ENCODE peak calls at places on chromosome X, in six cellular contexts. R is BJ, G is B cell, E is AG09319, Y is HCT116, X is Panc1. Z is an unnamed sample.

GRCh38 chrX:136275553-136275952 is 24.4 kb upstream of the MAP7D3 start:
- DNase-seq in R (no peak), G (no peak), E (no peak), Y (no peak), X (no peak), Z (no peak)

GRCh38 chrX:72243472-72243871 is 4.6 kb upstream of the ERCC6L start:
- DNase-seq in R (no peak), G (no peak), E (no peak), Y (no peak), X (no peak), Z (no peak)

GRCh38 chrX:130079824-130080406 is 30.4 kb downstream of the ELF4 start:
- DNase-seq in R (peak; percentile 19), G (no peak), E (peak; percentile 57), Y (peak; percentile 26), X (peak; percentile 54), Z (no peak)

GRCh38 chrX:124033821-124034220 is 72.3 kb downstream of the STAG2 start:
- DNase-seq in R (no peak), G (no peak), E (no peak), Y (no peak), X (no peak), Z (no peak)

GRCh38 chrX:2723316-2723879 is 28.4 kb upstream of the XG start:
- DNase-seq in R (no peak), G (no peak), E (no peak), Y (no peak), X (no peak), Z (no peak)

GRCh38 chrX:122113376-122113775 is 1066.0 kb downstream of the GLUD2 start:
- DNase-seq in R (no peak), G (no peak), E (no peak), Y (no peak), X (no peak), Z (no peak)

GRCh38 chrX:148530464-148531077 is 30.2 kb downstream of the AFF2 start:
- DNase-seq in R (no peak), G (no peak), E (no peak), Y (no peak), X (no peak), Z (no peak)

GRCh38 chrX:68238568-68238967 is 194.7 kb downstream of the OPHN1 start:
- DNase-seq in R (no peak), G (no peak), E (no peak), Y (no peak), X (no peak), Z (no peak)

GRCh38 chrX:9355739-9356138 is 109.1 kb upstream of the TBL1X start:
- DNase-seq in R (no peak), G (no peak), E (no peak), Y (no peak), X (no peak), Z (no peak)

GRCh38 chrX:154892263-154892662 is 6.1 kb downstream of the F8A1 start:
- DNase-seq in R (no peak), G (no peak), E (no peak), Y (no peak), X (no peak), Z (no peak)

GRCh38 chrX:108018659-108019381 is 26.0 kb upstream of the VSIG1 start:
- DNase-seq in R (no peak), G (no peak), E (no peak), Y (no peak), X (no peak), Z (no peak)

GRCh38 chrX:19372170-19373033 is 28.7 kb downstream of the PDHA1 start:
- DNase-seq in R (peak; percentile 9), G (peak; percentile 71), E (peak; percentile 24), Y (peak; percentile 15), X (no peak), Z (peak; percentile 87)

GRCh38 chrX:154516655-154517100 is 646 bp upstream of the FAM3A start:
- DNase-seq in R (no peak), G (no peak), E (no peak), Y (no peak), X (no peak), Z (no peak)

GRCh38 chrX:20066968-20067708 is 49.6 kb downstream of the MAP7D2 start:
- DNase-seq in R (no peak), G (peak; percentile 32), E (peak; percentile 10), Y (peak; percentile 38), X (peak; percentile 30), Z (no peak)

GRCh38 chrX:47618923-47619485 is 653 bp downstream of the SYN1 start:
- DNase-seq in R (no peak), G (no peak), E (no peak), Y (no peak), X (no peak), Z (no peak)

GRCh38 chrX:118552501-118552900 is 56.9 kb downstream of the DOCK11 start:
- DNase-seq in R (no peak), G (no peak), E (peak; percentile 19), Y (peak; percentile 21), X (no peak), Z (no peak)

GRCh38 chrX:154515803-154516654 is at the start of gene FAM3A:
- DNase-seq in R (peak; percentile 35), G (peak; percentile 83), E (peak; percentile 80), Y (peak; percentile 65), X (peak; percentile 54), Z (peak; percentile 97)

GRCh38 chrX:135000516-135000915 is 9.7 kb downstream of the SMIM10 start:
- DNase-seq in R (no peak), G (no peak), E (no peak), Y (no peak), X (no peak), Z (no peak)

GRCh38 chrX:135003876-135004623 is 13.3 kb downstream of the SMIM10 start:
- DNase-seq in R (no peak), G (peak; percentile 79), E (peak; percentile 63), Y (peak; percentile 74), X (peak; percentile 87), Z (peak; percentile 96)

GRCh38 chrX:134998246-134998645 is 7.5 kb downstream of the SMIM10 start:
- DNase-seq in R (no peak), G (no peak), E (no peak), Y (no peak), X (no peak), Z (no peak)

GRCh38 chrX:134999469-134999868 is 8.7 kb downstream of the SMIM10 start:
- DNase-seq in R (no peak), G (no peak), E (no peak), Y (peak; percentile 51), X (peak; percentile 55), Z (no peak)
- TF ChIP-seq CTCF in R (peak; percentile 46), G (peak; percentile 40), E (peak; percentile 41), Y (peak; percentile 30), X (peak; percentile 67), Z (peak; percentile 55)

DNA sequence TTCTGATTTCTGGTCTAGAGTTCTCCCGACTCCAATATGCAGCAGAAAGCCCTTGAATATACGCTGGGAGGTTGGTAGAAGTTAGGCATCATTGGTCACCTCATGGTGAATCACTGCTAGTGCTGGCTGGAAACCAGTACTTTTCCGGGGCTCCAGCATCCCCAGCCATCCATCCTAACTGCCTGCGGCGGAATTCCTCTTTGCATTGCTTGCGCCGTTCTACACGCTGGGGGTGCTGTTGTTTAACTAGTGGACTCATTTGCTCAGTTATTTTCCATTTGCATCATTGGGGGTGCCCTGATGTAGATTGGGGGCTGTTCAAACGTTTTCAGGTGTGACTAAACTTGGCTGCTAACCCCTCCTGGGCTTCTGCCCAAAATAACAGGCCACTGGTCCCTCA is 23.3 kb upstream of the GPR50 start:
- DNase-seq in R (no peak), G (no peak), E (no peak), Y (no peak), X (peak; percentile 2), Z (no peak)
- TF ChIP-seq CTCF in R (peak; percentile 13), G (no peak), E (no peak), Y (no peak), X (peak; percentile 55), Z (peak; percentile 21)

GRCh38 chrX:77894921-77895886 is at the start of gene MAGT1:
- DNase-seq in R (peak; percentile 89), G (peak; percentile 69), E (peak; percentile 93), Y (peak; percentile 92), X (peak; percentile 90), Z (peak; percentile 96)

GRCh38 chrX:77899081-77899828 is at the start of gene COX7B:
- DNase-seq in R (peak; percentile 87), G (peak; percentile 48), E (peak; percentile 91), Y (peak; percentile 94), X (peak; percentile 89), Z (no peak)

GRCh38 chrX:77901506-77901905 is 2.2 kb downstream of the COX7B start:
- DNase-seq in R (no peak), G (no peak), E (no peak), Y (no peak), X (no peak), Z (no peak)

GRCh38 chrX:77900688-77901087 is 1.4 kb downstream of the COX7B start:
- DNase-seq in R (no peak), G (no peak), E (no peak), Y (no peak), X (no peak), Z (no peak)
- TF ChIP-seq CTCF in R (no peak), G (no peak), E (no peak), Y (no peak), X (no peak), Z (no peak)

GRCh38 chrX:134246282-134246681 is 9.3 kb downstream of the CCDC160 start:
- DNase-seq in R (no peak), G (no peak), E (peak; percentile 2), Y (no peak), X (no peak), Z (no peak)
- TF ChIP-seq CTCF in R (no peak), G (no peak), E (no peak), Y (no peak), X (peak; percentile 24), Z (no peak)

GRCh38 chrX:39983715-39984114 is 114.0 kb downstream of the BCOR start:
- DNase-seq in R (no peak), G (no peak), E (no peak), Y (no peak), X (no peak), Z (no peak)
- TF ChIP-seq CTCF in R (no peak), G (no peak), E (no peak), Y (no peak), X (no peak), Z (no peak)

GRCh38 chrX:16002185-16002584 is 121.2 kb upstream of the GRPR start:
- DNase-seq in R (no peak), G (no peak), E (no peak), Y (no peak), X (no peak), Z (no peak)

GRCh38 chrX:16005899-16006298 is 117.5 kb upstream of the GRPR start:
- DNase-seq in R (no peak), G (no peak), E (no peak), Y (no peak), X (no peak), Z (no peak)
- TF ChIP-seq CTCF in R (no peak), G (no peak), E (no peak), Y (no peak), X (no peak), Z (no peak)

DNA sequence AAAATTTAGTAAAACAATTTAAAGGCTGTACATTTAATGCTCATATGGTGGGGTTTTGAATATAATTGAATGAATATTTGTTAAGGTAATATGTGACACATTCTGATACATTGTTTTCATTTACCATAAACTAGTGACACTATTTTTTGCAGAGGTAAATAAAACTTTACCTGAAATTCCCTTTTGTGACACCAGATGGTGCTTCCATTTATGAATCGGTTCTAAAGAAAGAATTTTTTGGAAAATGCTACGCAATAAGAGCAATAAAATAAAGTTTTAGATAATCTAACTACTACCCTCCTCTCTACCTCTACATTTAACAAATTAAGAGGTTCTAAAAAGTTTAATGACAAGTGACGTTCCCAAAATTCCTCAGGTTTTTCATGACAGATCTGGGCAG is 448.9 kb downstream of the MAGEB5 start:
- DNase-seq in R (no peak), G (no peak), E (no peak), Y (no peak), X (no peak), Z (no peak)
- TF ChIP-seq CTCF in R (no peak), G (no peak), E (no peak), Y (no peak), X (no peak), Z (no peak)